ENCODE peak calls at places on chromosome 16, in eight cellular contexts. X is uterus, N is skeletal muscle cell, E is foreskin fibroblast, A is OCI-M1, U is ovary, T is AG10803, I is fibroblast of lung. M is an unnamed sample.

GRCh38 chr16:56611281-56611833 is 3.0 kb downstream of the MT2A start:
- DNase-seq in U (peak), T (peak), E (peak), I (peak), A (no peak), X (peak), N (no peak), M (peak)

GRCh38 chr16:81600275-81600674 is 155.7 kb downstream of the CMIP start:
- DNase-seq in X (no peak), A (no peak), E (peak), U (no peak), I (peak), T (peak), N (no peak), M (peak)

GRCh38 chr16:49281843-49282642 is 405 bp upstream of the CBLN1 start:
- DNase-seq in A (no peak), T (peak), X (peak), U (no peak), E (peak), I (peak), N (no peak), M (peak)

GRCh38 chr16:19703218-19703617 is 14.8 kb downstream of the KNOP1 start:
- DNase-seq in T (no peak), I (no peak), U (no peak), X (no peak), A (no peak), E (no peak), N (no peak), M (no peak)

GRCh38 chr16:30510392-30510938 is 15.9 kb downstream of the ZNF768 start:
- DNase-seq in I (no peak), E (no peak), T (no peak), U (no peak), N (no peak), X (no peak), A (no peak), M (no peak)

GRCh38 chr16:22123146-22123545 is 30.8 kb downstream of the VWA3A start:
- DNase-seq in U (no peak), I (no peak), X (no peak), E (peak), N (no peak), T (no peak), A (peak), M (no peak)

GRCh38 chr16:84919751-84920150 is 91.6 kb downstream of the ZDHHC7 start:
- DNase-seq in T (no peak), I (no peak), E (no peak), X (no peak), A (no peak), U (no peak), N (no peak), M (no peak)

GRCh38 chr16:51114369-51114768 is 36.7 kb downstream of the SALL1 start:
- DNase-seq in E (no peak), X (no peak), A (no peak), U (no peak), N (no peak), T (no peak), I (no peak), M (no peak)

GRCh38 chr16:85564277-85565051 is 48.7 kb upstream of the GSE1 start:
- DNase-seq in E (no peak), A (peak), N (no peak), I (no peak), U (no peak), X (no peak), T (no peak), M (no peak)

GRCh38 chr16:4133897-4134372 is 17.7 kb upstream of the ADCY9 start:
- DNase-seq in X (no peak), T (no peak), E (no peak), U (no peak), N (no peak), I (no peak), A (no peak), M (no peak)

GRCh38 chr16:59042296-59042695 is 308.2 kb upstream of the GOT2 start:
- DNase-seq in N (no peak), T (no peak), A (peak), U (no peak), I (peak), E (no peak), X (no peak), M (no peak)

GRCh38 chr16:30621765-30622164 is 11.6 kb upstream of the ZNF689 start:
- DNase-seq in E (peak), N (no peak), U (no peak), T (peak), I (peak), X (no peak), A (no peak), M (no peak)

GRCh38 chr16:19137201-19137601 is 23.4 kb downstream of the ITPRIPL2 start:
- DNase-seq in A (no peak), T (peak), X (no peak), N (no peak), E (no peak), I (peak), U (no peak), M (no peak)

GRCh38 chr16:1034230-1035065 is 38.1 kb upstream of the SSTR5 start:
- DNase-seq in X (no peak), E (no peak), T (no peak), A (no peak), U (no peak), N (no peak), I (no peak), M (no peak)

GRCh38 chr16:11792404-11793260 is 4.4 kb downstream of the ZC3H7A start:
- DNase-seq in A (no peak), U (no peak), E (no peak), T (no peak), N (no peak), I (no peak), X (no peak), M (no peak)

GRCh38 chr16:27639588-27640276 is 89.8 kb downstream of the KATNIP start:
- DNase-seq in N (peak), X (no peak), I (peak), U (no peak), A (peak), E (peak), T (peak), M (peak)

GRCh38 chr16:31452631-31453106 is 6.6 kb upstream of the ARMC5 start:
- DNase-seq in A (peak), X (no peak), I (peak), U (peak), T (peak), N (peak), E (peak), M (peak)

GRCh38 chr16:13036600-13036999 is 135.2 kb downstream of the SHISA9 start:
- DNase-seq in U (no peak), N (no peak), T (peak), I (peak), A (peak), E (peak), X (no peak), M (peak)

GRCh38 chr16:9042943-9043680 is 48.3 kb upstream of the HAPSTR1 start:
- DNase-seq in T (peak), X (no peak), U (no peak), E (peak), N (peak), I (peak), A (no peak), M (peak)

GRCh38 chr16:57128787-57129389 is 36.5 kb downstream of the CPNE2 start:
- DNase-seq in X (no peak), E (no peak), I (no peak), U (no peak), N (no peak), A (no peak), T (no peak), M (no peak)

GRCh38 chr16:1530349-1530882 is 3.0 kb upstream of the TMEM204 start:
- DNase-seq in T (no peak), U (no peak), X (no peak), E (no peak), N (no peak), A (no peak), I (no peak), M (no peak)

GRCh38 chr16:1825864-1826690 is 548 bp downstream of the HAGH start:
- DNase-seq in U (no peak), X (no peak), A (peak), T (peak), N (peak), I (peak), E (peak), M (peak)

GRCh38 chr16:15607700-15608396 is 35.1 kb downstream of the MARF1 start:
- DNase-seq in U (peak), N (peak), I (peak), A (no peak), X (no peak), T (no peak), E (peak), M (peak)

GRCh38 chr16:88622866-88623265 is 15.5 kb upstream of the IL17C start:
- DNase-seq in A (no peak), T (no peak), N (no peak), U (no peak), E (no peak), X (no peak), I (no peak), M (no peak)

GRCh38 chr16:2507679-2508064 is 6.1 kb upstream of the ATP6V0C start:
- DNase-seq in I (no peak), N (no peak), A (no peak), X (no peak), E (no peak), U (no peak), T (no peak), M (no peak)